ENCODE peak calls at places on chromosomes 4 and X, in four cellular contexts. One of them, this sample, is unnamed.
A peak's percentile ranks its signal among the peaks of the same experiment; 100 is the strongest.

GRCh38 chr4:147481577-147482109 is 746 bp downstream of the EDNRA start:
- DNase-seq in heart right ventricle: no peak
- DNase-seq in breast epithelium: no peak
- DNase-seq in H9: peak; percentile 37
- DNase-seq in this sample: no peak

GRCh38 chrX:125003746-125004446 is 315.8 kb upstream of the TEX13C start:
- DNase-seq in heart right ventricle: no peak
- DNase-seq in breast epithelium: no peak
- DNase-seq in H9: no peak
- DNase-seq in this sample: no peak

GRCh38 chr4:112604590-112604989 is 32.1 kb downstream of the ZGRF1 start:
- DNase-seq in heart right ventricle: no peak
- DNase-seq in breast epithelium: no peak
- DNase-seq in H9: no peak
- DNase-seq in this sample: no peak

GRCh38 chrX:150348365-150348764 is 14.8 kb upstream of the MAMLD1 start:
- DNase-seq in heart right ventricle: no peak
- DNase-seq in breast epithelium: no peak
- DNase-seq in H9: peak; percentile 89
- DNase-seq in this sample: no peak

GRCh38 chr4:27366424-27366823 is 505.8 kb downstream of the STIM2 start:
- DNase-seq in heart right ventricle: no peak
- DNase-seq in breast epithelium: no peak
- DNase-seq in H9: no peak
- DNase-seq in this sample: no peak

GRCh38 chr4:124262211-124263179 is 450.0 kb downstream of the ANKRD50 start:
- DNase-seq in heart right ventricle: no peak
- DNase-seq in breast epithelium: peak; percentile 50
- DNase-seq in H9: peak; percentile 47
- DNase-seq in this sample: no peak

GRCh38 chrX:118702741-118703140 is 24.7 kb upstream of the IL13RA1 start:
- DNase-seq in heart right ventricle: no peak
- DNase-seq in breast epithelium: no peak
- DNase-seq in H9: no peak
- DNase-seq in this sample: no peak

GRCh38 chrX:153499876-153500275 is 5.1 kb downstream of the BGN start:
- DNase-seq in heart right ventricle: peak; percentile 51
- DNase-seq in breast epithelium: no peak
- DNase-seq in H9: no peak
- DNase-seq in this sample: no peak

GRCh38 chr4:73589261-73589847 is 30.9 kb downstream of the RASSF6 start:
- DNase-seq in heart right ventricle: no peak
- DNase-seq in breast epithelium: no peak
- DNase-seq in H9: no peak
- DNase-seq in this sample: no peak

GRCh38 chr4:73859614-73860088 is 6.6 kb downstream of the PF4V1 start:
- DNase-seq in heart right ventricle: no peak
- DNase-seq in breast epithelium: no peak
- DNase-seq in H9: no peak
- DNase-seq in this sample: no peak

GRCh38 chr4:28558871-28559270 is 1698.2 kb downstream of the STIM2 start:
- DNase-seq in heart right ventricle: no peak
- DNase-seq in breast epithelium: no peak
- DNase-seq in H9: no peak
- DNase-seq in this sample: no peak

GRCh38 chrX:129773649-129774458 is 5.9 kb upstream of the SASH3 start:
- DNase-seq in heart right ventricle: no peak
- DNase-seq in breast epithelium: no peak
- DNase-seq in H9: no peak
- DNase-seq in this sample: no peak

GRCh38 chrX:129772796-129773431 is 6.8 kb upstream of the SASH3 start:
- DNase-seq in heart right ventricle: peak; percentile 39
- DNase-seq in breast epithelium: peak; percentile 50
- DNase-seq in H9: no peak
- DNase-seq in this sample: no peak

GRCh38 chrX:129768586-129769466 is 10.9 kb upstream of the SASH3 start:
- DNase-seq in heart right ventricle: no peak
- DNase-seq in breast epithelium: no peak
- DNase-seq in H9: no peak
- DNase-seq in this sample: no peak

GRCh38 chrX:129769467-129770154 is 10.1 kb upstream of the SASH3 start:
- DNase-seq in heart right ventricle: no peak
- DNase-seq in breast epithelium: no peak
- DNase-seq in H9: no peak
- DNase-seq in this sample: no peak

DNA sequence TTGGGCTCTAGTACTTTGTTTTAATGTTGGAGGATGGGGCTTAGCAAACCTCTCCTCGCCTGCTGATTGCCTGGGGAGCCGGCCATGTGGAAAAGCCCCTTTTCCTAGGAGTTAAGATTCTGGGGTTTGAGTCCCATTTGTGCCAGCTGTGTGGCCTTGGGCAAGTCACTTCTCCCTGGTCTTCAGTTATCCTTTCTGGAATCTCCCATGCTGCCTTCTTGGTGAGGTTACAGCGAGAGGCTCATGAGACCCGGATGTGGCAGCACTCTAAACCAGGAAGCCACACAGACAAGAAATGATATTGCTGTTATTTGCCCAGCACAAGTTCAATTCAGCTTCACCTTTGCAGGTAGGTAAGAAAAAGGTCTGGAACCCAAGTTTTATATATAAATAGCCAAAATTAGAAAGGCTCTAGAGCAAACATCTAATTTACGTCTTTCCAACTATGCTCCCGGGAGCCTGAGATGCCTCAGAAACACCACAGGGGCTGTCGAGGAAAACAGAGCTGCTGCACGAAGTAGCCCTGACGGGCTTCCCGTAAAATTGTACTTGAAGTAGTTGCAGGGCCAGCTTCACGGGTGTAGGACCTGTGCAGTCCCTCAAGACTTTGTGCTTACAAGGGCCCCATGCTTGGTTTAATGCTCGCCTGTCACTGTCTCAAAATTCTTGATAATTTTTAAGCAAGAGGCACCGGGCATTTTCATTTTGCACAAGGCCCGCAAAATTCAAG is 8.3 kb upstream of the SASH3 start:
- DNase-seq in heart right ventricle: no peak
- DNase-seq in breast epithelium: no peak
- DNase-seq in H9: no peak
- DNase-seq in this sample: no peak
- H3K4me1 ChIP-seq in heart right ventricle: peaks cover 52% of the 10 kb centered on the region
- H3K4me1 ChIP-seq in breast epithelium: no peaks in the 10 kb centered on the region
- H3K4me1 ChIP-seq in H9: peaks cover 4% of the 10 kb centered on the region
- H3K4me1 ChIP-seq in this sample: no peaks in the 10 kb centered on the region

GRCh38 chrX:132409780-132410556 is 78.9 kb downstream of the MBNL3 start:
- DNase-seq in heart right ventricle: no peak
- DNase-seq in breast epithelium: no peak
- DNase-seq in H9: no peak
- DNase-seq in this sample: no peak
- H3K4me1 ChIP-seq in heart right ventricle: no peaks in the 10 kb centered on the region
- H3K4me1 ChIP-seq in breast epithelium: no peaks in the 10 kb centered on the region
- H3K4me1 ChIP-seq in H9: peaks cover 22% of the 10 kb centered on the region
- H3K4me1 ChIP-seq in this sample: no peaks in the 10 kb centered on the region

GRCh38 chr4:77712675-77713074 is 106.5 kb downstream of the CNOT6L start:
- DNase-seq in heart right ventricle: no peak
- DNase-seq in breast epithelium: no peak
- DNase-seq in H9: no peak
- DNase-seq in this sample: no peak
- H3K4me1 ChIP-seq in heart right ventricle: no peaks in the 10 kb centered on the region
- H3K4me1 ChIP-seq in breast epithelium: no peaks in the 10 kb centered on the region
- H3K4me1 ChIP-seq in H9: peaks cover 6% of the 10 kb centered on the region
- H3K4me1 ChIP-seq in this sample: no peaks in the 10 kb centered on the region

GRCh38 chr4:105471566-105472176 is 2.2 kb downstream of the PPA2 start:
- DNase-seq in heart right ventricle: no peak
- DNase-seq in breast epithelium: peak; percentile 55
- DNase-seq in H9: peak; percentile 73
- DNase-seq in this sample: no peak
- H3K4me1 ChIP-seq in heart right ventricle: peaks cover 53% of the 10 kb centered on the region
- H3K4me1 ChIP-seq in breast epithelium: no peaks in the 10 kb centered on the region
- H3K4me1 ChIP-seq in H9: peaks cover 3% of the 10 kb centered on the region
- H3K4me1 ChIP-seq in this sample: peaks cover 35% of the 10 kb centered on the region

GRCh38 chr4:184444215-184444952 is 30.0 kb downstream of the IRF2 start:
- DNase-seq in heart right ventricle: no peak
- DNase-seq in breast epithelium: no peak
- DNase-seq in H9: no peak
- DNase-seq in this sample: no peak

GRCh38 chr4:184447664-184448063 is 26.7 kb downstream of the IRF2 start:
- DNase-seq in heart right ventricle: no peak
- DNase-seq in breast epithelium: no peak
- DNase-seq in H9: peak; percentile 69
- DNase-seq in this sample: no peak

GRCh38 chr4:184443318-184443717 is 31.0 kb downstream of the IRF2 start:
- DNase-seq in heart right ventricle: no peak
- DNase-seq in breast epithelium: no peak
- DNase-seq in H9: no peak
- DNase-seq in this sample: no peak

GRCh38 chr4:184446132-184446531 is 28.2 kb downstream of the IRF2 start:
- DNase-seq in heart right ventricle: no peak
- DNase-seq in breast epithelium: no peak
- DNase-seq in H9: no peak
- DNase-seq in this sample: no peak

GRCh38 chr4:184444953-184445309 is 29.4 kb downstream of the IRF2 start:
- DNase-seq in heart right ventricle: no peak
- DNase-seq in breast epithelium: no peak
- DNase-seq in H9: no peak
- DNase-seq in this sample: no peak
- H3K4me1 ChIP-seq in heart right ventricle: peaks cover 100% of the 10 kb centered on the region
- H3K4me1 ChIP-seq in breast epithelium: peaks cover 6% of the 10 kb centered on the region
- H3K4me1 ChIP-seq in H9: peaks cover 20% of the 10 kb centered on the region
- H3K4me1 ChIP-seq in this sample: peaks cover 66% of the 10 kb centered on the region

DNA sequence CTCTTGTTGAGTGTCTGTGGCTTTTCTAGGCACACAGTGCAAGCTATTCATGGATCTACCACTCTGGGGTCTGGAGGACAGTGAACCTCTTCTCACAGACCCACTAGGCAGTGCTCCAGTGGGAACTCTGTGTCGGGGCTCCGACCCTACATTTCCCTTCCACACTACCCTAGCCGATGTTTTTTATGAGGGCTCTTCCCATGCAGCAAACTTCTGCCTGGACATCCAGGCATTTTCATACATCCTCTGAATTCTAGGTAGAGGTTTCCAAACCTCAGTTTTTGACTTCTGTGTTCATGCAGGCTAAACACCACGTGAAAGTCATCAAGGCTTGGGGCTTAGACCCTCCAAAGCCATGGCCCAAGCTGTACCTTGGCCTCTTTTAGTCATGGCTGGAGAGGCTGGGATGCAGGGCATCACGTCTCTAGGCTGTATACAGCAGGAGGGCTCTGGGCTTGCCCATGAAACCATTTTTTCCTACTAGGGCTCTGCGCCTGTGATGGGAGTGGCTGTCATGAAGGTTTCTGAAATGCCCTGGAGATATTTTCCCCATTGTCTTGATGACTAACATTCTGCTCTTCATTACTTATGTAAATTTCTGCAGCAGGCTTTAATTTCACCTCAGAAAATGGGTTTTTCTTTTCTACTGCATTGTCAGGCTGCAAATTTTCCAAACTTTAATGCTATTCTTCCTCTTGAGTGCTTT is 249.8 kb upstream of the CPEB2 start:
- DNase-seq in heart right ventricle: no peak
- DNase-seq in breast epithelium: no peak
- DNase-seq in H9: no peak
- DNase-seq in this sample: no peak
- H3K4me1 ChIP-seq in heart right ventricle: no peaks in the 10 kb centered on the region
- H3K4me1 ChIP-seq in breast epithelium: no peaks in the 10 kb centered on the region
- H3K4me1 ChIP-seq in H9: no peaks in the 10 kb centered on the region
- H3K4me1 ChIP-seq in this sample: no peaks in the 10 kb centered on the region

GRCh38 chr4:184819786-184820185 is 6.0 kb downstream of the ACSL1 start:
- DNase-seq in heart right ventricle: no peak
- DNase-seq in breast epithelium: no peak
- DNase-seq in H9: no peak
- DNase-seq in this sample: no peak

GRCh38 chr4:184815046-184815877 is 10.5 kb downstream of the ACSL1 start:
- DNase-seq in heart right ventricle: peak; percentile 66
- DNase-seq in breast epithelium: peak; percentile 83
- DNase-seq in H9: peak; percentile 40
- DNase-seq in this sample: no peak

GRCh38 chr4:184817494-184818215 is 8.1 kb downstream of the ACSL1 start:
- DNase-seq in heart right ventricle: no peak
- DNase-seq in breast epithelium: no peak
- DNase-seq in H9: no peak
- DNase-seq in this sample: no peak

GRCh38 chr4:184816962-184817361 is 8.8 kb downstream of the ACSL1 start:
- DNase-seq in heart right ventricle: no peak
- DNase-seq in breast epithelium: no peak
- DNase-seq in H9: no peak
- DNase-seq in this sample: no peak

GRCh38 chr4:184818216-184818564 is 7.6 kb downstream of the ACSL1 start:
- DNase-seq in heart right ventricle: no peak
- DNase-seq in breast epithelium: no peak
- DNase-seq in H9: no peak
- DNase-seq in this sample: no peak
- H3K4me1 ChIP-seq in heart right ventricle: peaks cover 99% of the 10 kb centered on the region
- H3K4me1 ChIP-seq in breast epithelium: peaks cover 1% of the 10 kb centered on the region
- H3K4me1 ChIP-seq in H9: no peaks in the 10 kb centered on the region
- H3K4me1 ChIP-seq in this sample: peaks cover 72% of the 10 kb centered on the region

DNA sequence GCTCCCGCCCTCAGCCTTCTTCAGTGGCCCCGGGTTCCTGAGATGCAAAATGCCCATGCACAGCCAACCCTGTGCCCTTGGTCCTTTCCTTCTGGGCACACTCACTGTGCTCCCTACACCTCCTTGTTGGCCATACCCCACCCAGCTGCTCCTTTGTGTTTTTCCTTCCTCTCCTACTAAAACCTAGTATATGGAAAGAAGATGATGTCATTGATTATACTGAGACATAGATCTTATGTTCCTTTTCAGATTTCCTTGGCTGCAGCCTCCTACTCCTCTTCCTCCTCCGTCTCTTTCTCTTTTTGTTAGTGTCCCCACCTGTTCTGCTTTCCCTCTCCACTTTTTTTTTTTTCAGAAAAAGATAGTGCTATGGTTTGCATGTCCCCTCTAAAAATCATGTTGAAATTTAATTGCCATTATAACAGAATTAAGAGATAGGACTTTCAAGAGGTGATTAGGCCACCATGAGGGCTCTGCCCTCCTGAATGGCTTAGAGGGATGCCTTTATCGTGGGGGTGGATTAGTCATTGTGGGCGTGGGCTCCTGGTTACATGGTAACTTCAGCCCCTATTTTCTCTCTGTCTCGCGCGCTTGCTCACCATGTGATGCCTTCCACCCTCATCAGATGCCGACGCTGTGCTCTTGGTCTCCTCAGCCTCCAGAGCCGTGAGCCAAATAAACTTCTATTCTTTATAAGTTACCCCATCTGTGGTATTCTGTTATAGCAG is 255.0 kb upstream of the GATB start:
- DNase-seq in heart right ventricle: no peak
- DNase-seq in breast epithelium: no peak
- DNase-seq in H9: no peak
- DNase-seq in this sample: no peak
- H3K4me1 ChIP-seq in heart right ventricle: peaks cover 8% of the 10 kb centered on the region
- H3K4me1 ChIP-seq in breast epithelium: no peaks in the 10 kb centered on the region
- H3K4me1 ChIP-seq in H9: no peaks in the 10 kb centered on the region
- H3K4me1 ChIP-seq in this sample: no peaks in the 10 kb centered on the region